ENCODE peak calls at places on chromosome 15, in six cellular contexts. One of them, this sample, is unnamed.

GRCh38 chr15:69126054-69126469 is 34.4 kb upstream of the GLCE start:
- DNase-seq in K562: no peak
- DNase-seq in HepG2: peak
- DNase-seq in H1: no peak
- DNase-seq in HCT116: no peak
- DNase-seq in GM12878: no peak
- DNase-seq in this sample: no peak

GRCh38 chr15:68217341-68217740 is 12.2 kb downstream of the CLN6 start:
- DNase-seq in H1: no peak
- DNase-seq in GM12878: no peak
- DNase-seq in HepG2: no peak
- DNase-seq in K562: no peak
- DNase-seq in HCT116: no peak
- DNase-seq in this sample: no peak

GRCh38 chr15:63061971-63062370 is 19.4 kb downstream of the TPM1 start:
- DNase-seq in HCT116: no peak
- DNase-seq in K562: no peak
- DNase-seq in H1: no peak
- DNase-seq in HepG2: no peak
- DNase-seq in GM12878: no peak
- DNase-seq in this sample: no peak

GRCh38 chr15:65089206-65089824 is 12.8 kb downstream of the KBTBD13 start:
- DNase-seq in HCT116: no peak
- DNase-seq in H1: no peak
- DNase-seq in K562: no peak
- DNase-seq in GM12878: no peak
- DNase-seq in HepG2: peak
- DNase-seq in this sample: no peak

GRCh38 chr15:68592548-68592947 is 13.8 kb downstream of the CORO2B start:
- DNase-seq in HCT116: no peak
- DNase-seq in HepG2: no peak
- DNase-seq in K562: no peak
- DNase-seq in GM12878: no peak
- DNase-seq in H1: no peak
- DNase-seq in this sample: no peak

GRCh38 chr15:55827204-55827603 is 84.3 kb upstream of the PRTG start:
- DNase-seq in GM12878: no peak
- DNase-seq in K562: no peak
- DNase-seq in HCT116: no peak
- DNase-seq in H1: no peak
- DNase-seq in HepG2: no peak
- DNase-seq in this sample: no peak

GRCh38 chr15:84961114-84961452 is 20.6 kb upstream of the PDE8A start:
- DNase-seq in H1: no peak
- DNase-seq in K562: peak
- DNase-seq in GM12878: no peak
- DNase-seq in HepG2: no peak
- DNase-seq in HCT116: no peak
- DNase-seq in this sample: no peak

GRCh38 chr15:31733424-31733823 is 296.9 kb upstream of the CHRNA7 start:
- DNase-seq in H1: no peak
- DNase-seq in K562: no peak
- DNase-seq in HepG2: no peak
- DNase-seq in HCT116: no peak
- DNase-seq in GM12878: no peak
- DNase-seq in this sample: no peak

GRCh38 chr15:93253656-93254055 is 164.6 kb upstream of the RGMA start:
- DNase-seq in GM12878: no peak
- DNase-seq in K562: no peak
- DNase-seq in HepG2: no peak
- DNase-seq in HCT116: no peak
- DNase-seq in H1: no peak
- DNase-seq in this sample: no peak

GRCh38 chr15:70643783-70644125 is 119.6 kb downstream of the UACA start:
- DNase-seq in K562: no peak
- DNase-seq in H1: no peak
- DNase-seq in HCT116: peak
- DNase-seq in GM12878: no peak
- DNase-seq in HepG2: peak
- DNase-seq in this sample: no peak

GRCh38 chr15:80199366-80199765 is 46.6 kb downstream of the FAH start:
- DNase-seq in GM12878: no peak
- DNase-seq in H1: peak
- DNase-seq in HCT116: no peak
- DNase-seq in K562: no peak
- DNase-seq in HepG2: no peak
- DNase-seq in this sample: peak

GRCh38 chr15:44427756-44428724 is 611 bp downstream of the CTDSPL2 start:
- DNase-seq in GM12878: no peak
- DNase-seq in H1: no peak
- DNase-seq in HCT116: peak
- DNase-seq in HepG2: peak
- DNase-seq in K562: peak
- DNase-seq in this sample: peak

GRCh38 chr15:85394552-85395333 is 14.3 kb downstream of the AKAP13 start:
- DNase-seq in HepG2: peak
- DNase-seq in GM12878: no peak
- DNase-seq in K562: no peak
- DNase-seq in H1: no peak
- DNase-seq in HCT116: no peak
- DNase-seq in this sample: no peak

GRCh38 chr15:50145451-50145872 is 26.4 kb upstream of the ATP8B4 start:
- DNase-seq in K562: peak
- DNase-seq in GM12878: peak
- DNase-seq in HepG2: peak
- DNase-seq in H1: no peak
- DNase-seq in HCT116: peak
- DNase-seq in this sample: peak

GRCh38 chr15:74322558-74323180 is 44.8 kb downstream of the CYP11A1 start:
- DNase-seq in HCT116: peak
- DNase-seq in K562: peak
- DNase-seq in H1: peak
- DNase-seq in HepG2: peak
- DNase-seq in GM12878: no peak
- DNase-seq in this sample: no peak

GRCh38 chr15:101504866-101505609 is 15.5 kb upstream of the PCSK6 start:
- DNase-seq in GM12878: no peak
- DNase-seq in HepG2: no peak
- DNase-seq in HCT116: no peak
- DNase-seq in K562: no peak
- DNase-seq in H1: peak
- DNase-seq in this sample: no peak

GRCh38 chr15:42665827-42666226 is 71.1 kb downstream of the CDAN1 start:
- DNase-seq in H1: no peak
- DNase-seq in GM12878: no peak
- DNase-seq in HepG2: no peak
- DNase-seq in K562: no peak
- DNase-seq in HCT116: no peak
- DNase-seq in this sample: peak

GRCh38 chr15:66775127-66776105 is 73.4 kb downstream of the SMAD6 start:
- DNase-seq in H1: no peak
- DNase-seq in HCT116: no peak
- DNase-seq in K562: no peak
- DNase-seq in GM12878: no peak
- DNase-seq in HepG2: no peak
- DNase-seq in this sample: no peak

GRCh38 chr15:74218172-74218885 is 15.7 kb upstream of the STRA6 start:
- DNase-seq in GM12878: no peak
- DNase-seq in HepG2: no peak
- DNase-seq in K562: no peak
- DNase-seq in HCT116: no peak
- DNase-seq in H1: no peak
- DNase-seq in this sample: no peak

GRCh38 chr15:75785771-75786563 is 57.3 kb upstream of the UBE2Q2 start:
- DNase-seq in HepG2: peak
- DNase-seq in HCT116: no peak
- DNase-seq in K562: peak
- DNase-seq in GM12878: no peak
- DNase-seq in H1: peak
- DNase-seq in this sample: peak

GRCh38 chr15:74786659-74787165 is 4.8 kb downstream of the CSK start:
- DNase-seq in HCT116: no peak
- DNase-seq in GM12878: no peak
- DNase-seq in K562: no peak
- DNase-seq in H1: no peak
- DNase-seq in HepG2: no peak
- DNase-seq in this sample: no peak

GRCh38 chr15:88132499-88132898 is 124.0 kb downstream of the NTRK3 start:
- DNase-seq in GM12878: no peak
- DNase-seq in H1: no peak
- DNase-seq in K562: no peak
- DNase-seq in HCT116: no peak
- DNase-seq in HepG2: no peak
- DNase-seq in this sample: no peak

GRCh38 chr15:101431748-101432147 is 57.8 kb downstream of the PCSK6 start:
- DNase-seq in H1: no peak
- DNase-seq in HepG2: no peak
- DNase-seq in GM12878: no peak
- DNase-seq in HCT116: no peak
- DNase-seq in K562: no peak
- DNase-seq in this sample: no peak

GRCh38 chr15:76252249-76252648 is 59.0 kb downstream of the ETFA start:
- DNase-seq in HepG2: no peak
- DNase-seq in GM12878: no peak
- DNase-seq in K562: no peak
- DNase-seq in HCT116: no peak
- DNase-seq in H1: no peak
- DNase-seq in this sample: no peak

GRCh38 chr15:37981781-37982180 is 47.3 kb downstream of the TMCO5A start:
- DNase-seq in HepG2: peak
- DNase-seq in GM12878: no peak
- DNase-seq in H1: no peak
- DNase-seq in HCT116: peak
- DNase-seq in K562: no peak
- DNase-seq in this sample: no peak

GRCh38 chr15:70411464-70411863 is 313.7 kb upstream of the TLE3 start:
- DNase-seq in GM12878: no peak
- DNase-seq in HCT116: no peak
- DNase-seq in HepG2: no peak
- DNase-seq in K562: no peak
- DNase-seq in H1: no peak
- DNase-seq in this sample: no peak

GRCh38 chr15:95119041-95119440 is 887.7 kb downstream of the MCTP2 start:
- DNase-seq in HepG2: no peak
- DNase-seq in H1: no peak
- DNase-seq in GM12878: no peak
- DNase-seq in K562: no peak
- DNase-seq in HCT116: no peak
- DNase-seq in this sample: no peak

DNA sequence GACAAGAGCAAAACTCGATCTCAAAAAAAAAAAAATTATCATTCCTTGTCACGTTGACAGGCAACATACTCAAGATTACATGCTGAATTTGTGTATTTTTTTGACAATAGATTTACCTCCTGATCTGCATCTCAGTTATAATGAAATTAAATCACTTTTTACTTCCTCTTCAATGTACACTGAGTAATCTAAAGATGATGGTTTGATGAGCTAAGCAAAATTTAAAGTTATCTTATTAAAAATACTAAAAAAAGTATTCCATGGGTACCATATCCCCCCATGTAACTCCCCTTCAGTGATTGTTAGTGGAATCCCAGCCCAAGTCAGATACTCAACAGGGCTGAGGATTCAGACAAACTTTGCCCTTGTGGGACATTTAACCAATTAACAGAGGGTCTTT is 463.2 kb downstream of the OCA2 start:
- DNase-seq in HepG2: no peak
- DNase-seq in HCT116: no peak
- DNase-seq in K562: no peak
- DNase-seq in GM12878: no peak
- DNase-seq in H1: no peak
- DNase-seq in this sample: no peak
- TF ChIP-seq ZNF274 in HepG2: no peak
- TF ChIP-seq ZNF274 in HCT116: no peak
- TF ChIP-seq ZNF274 in K562: no peak
- TF ChIP-seq ZNF274 in GM12878: no peak
- TF ChIP-seq ZNF274 in H1: no peak
- TF ChIP-seq ZNF274 in this sample: no peak

GRCh38 chr15:77420610-77421369 is at the start of gene HMG20A:
- DNase-seq in H1: peak
- DNase-seq in HepG2: peak
- DNase-seq in GM12878: peak
- DNase-seq in K562: peak
- DNase-seq in HCT116: peak
- DNase-seq in this sample: no peak
- TF ChIP-seq ZNF274 in H1: no peak
- TF ChIP-seq ZNF274 in HepG2: no peak
- TF ChIP-seq ZNF274 in GM12878: no peak
- TF ChIP-seq ZNF274 in K562: no peak
- TF ChIP-seq ZNF274 in HCT116: no peak
- TF ChIP-seq ZNF274 in this sample: no peak

DNA sequence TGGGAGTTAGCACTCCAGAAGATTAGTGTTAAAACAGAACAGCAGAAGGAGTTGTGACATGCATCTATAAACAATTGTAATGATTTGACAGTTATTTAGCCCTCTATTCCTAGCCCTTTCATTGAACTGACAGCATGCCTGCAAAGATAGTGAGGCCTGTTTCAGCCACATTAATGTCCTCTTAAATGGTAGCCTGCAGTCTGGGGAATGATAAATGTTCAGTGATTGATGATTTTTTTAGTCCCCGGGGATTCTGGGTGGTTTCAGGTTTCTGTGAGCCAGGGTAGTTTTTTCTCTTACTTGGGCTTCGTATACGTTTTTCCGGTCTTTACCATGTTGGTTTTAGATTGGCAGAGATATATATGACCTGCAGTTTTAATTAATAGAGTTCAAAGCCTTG is 172.0 kb downstream of the TCF12 start:
- DNase-seq in GM12878: no peak
- DNase-seq in H1: no peak
- DNase-seq in HCT116: no peak
- DNase-seq in K562: peak
- DNase-seq in HepG2: no peak
- DNase-seq in this sample: no peak
- TF ChIP-seq ZNF274 in GM12878: no peak
- TF ChIP-seq ZNF274 in H1: no peak
- TF ChIP-seq ZNF274 in HCT116: no peak
- TF ChIP-seq ZNF274 in K562: no peak
- TF ChIP-seq ZNF274 in HepG2: no peak
- TF ChIP-seq ZNF274 in this sample: no peak

GRCh38 chr15:39302936-39303335 is 277.9 kb upstream of the THBS1 start:
- DNase-seq in GM12878: no peak
- DNase-seq in HCT116: no peak
- DNase-seq in H1: no peak
- DNase-seq in K562: no peak
- DNase-seq in HepG2: no peak
- DNase-seq in this sample: no peak

GRCh38 chr15:39298563-39298962 is 282.3 kb upstream of the THBS1 start:
- DNase-seq in GM12878: no peak
- DNase-seq in K562: no peak
- DNase-seq in HepG2: no peak
- DNase-seq in HCT116: no peak
- DNase-seq in H1: no peak
- DNase-seq in this sample: no peak

GRCh38 chr15:39299506-39300267 is 281.2 kb upstream of the THBS1 start:
- DNase-seq in H1: no peak
- DNase-seq in HepG2: no peak
- DNase-seq in GM12878: no peak
- DNase-seq in HCT116: no peak
- DNase-seq in K562: no peak
- DNase-seq in this sample: no peak

GRCh38 chr15:39301589-39301999 is 279.3 kb upstream of the THBS1 start:
- DNase-seq in HepG2: no peak
- DNase-seq in GM12878: no peak
- DNase-seq in HCT116: no peak
- DNase-seq in H1: no peak
- DNase-seq in K562: no peak
- DNase-seq in this sample: no peak

GRCh38 chr15:39300451-39301153 is 280.3 kb upstream of the THBS1 start:
- DNase-seq in K562: no peak
- DNase-seq in HCT116: no peak
- DNase-seq in HepG2: no peak
- DNase-seq in H1: no peak
- DNase-seq in GM12878: no peak
- DNase-seq in this sample: no peak
- TF ChIP-seq ZNF274 in K562: no peak
- TF ChIP-seq ZNF274 in HCT116: no peak
- TF ChIP-seq ZNF274 in HepG2: no peak
- TF ChIP-seq ZNF274 in H1: no peak
- TF ChIP-seq ZNF274 in GM12878: no peak
- TF ChIP-seq ZNF274 in this sample: no peak

This sample was measured in NT2/D1.